ENCODE peak calls at places on chromosomes 7 and 10, in six cellular contexts. S is AG04450; G is OCI-LY7; N is D341Med; U is endothelial cell; K is effector CD4-positive, alpha-beta T cell. O is an unnamed sample.

GRCh38 chr10:31871266-31871887 is 57.3 kb downstream of the ARHGAP12 start:
- DNase-seq in S (no peak), G (no peak), N (no peak), U (no peak), K (no peak), O (no peak)

GRCh38 chr7:116518971-116519370 is 5.9 kb upstream of the CAV1 start:
- DNase-seq in S (no peak), G (no peak), N (no peak), U (no peak), K (no peak), O (no peak)

GRCh38 chr10:98361131-98361633 is 53.8 kb downstream of the PYROXD2 start:
- DNase-seq in S (peak; percentile 95), G (no peak), N (no peak), U (no peak), K (no peak), O (peak; percentile 87)

GRCh38 chr7:105399043-105399725 is 10.5 kb upstream of the SRPK2 start:
- DNase-seq in S (no peak), G (peak; percentile 16), N (no peak), U (no peak), K (no peak), O (no peak)

GRCh38 chr7:79291498-79291865 is 162.0 kb downstream of the MAGI2 start:
- DNase-seq in S (no peak), G (no peak), N (no peak), U (no peak), K (no peak), O (no peak)

GRCh38 chr10:63491558-63492316 is 26.0 kb upstream of the JMJD1C start:
- DNase-seq in S (no peak), G (no peak), N (no peak), U (no peak), K (no peak), O (no peak)

GRCh38 chr10:24873281-24873683 is 79.1 kb downstream of the PRTFDC1 start:
- DNase-seq in S (peak; percentile 88), G (no peak), N (no peak), U (peak; percentile 8), K (no peak), O (peak; percentile 8)

GRCh38 chr7:101466871-101467270 is 104.2 kb downstream of the COL26A1 start:
- DNase-seq in S (no peak), G (no peak), N (no peak), U (no peak), K (no peak), O (no peak)

GRCh38 chr7:137538361-137538762 is 194.8 kb upstream of the PTN start:
- DNase-seq in S (peak; percentile 55), G (no peak), N (no peak), U (no peak), K (no peak), O (no peak)

O was measured in WERI-Rb-1.